ENCODE peak calls at places on chromosomes 3 and 15, in nine cellular contexts. O, X, V, B, F, K, W, U and E are unnamed samples.

GRCh38 chr3:177977381-177978158 is 558.7 kb upstream of the KCNMB2 start:
- DNase-seq in O (peak), X (no peak), V (no peak), B (peak), F (no peak), K (no peak), W (peak), U (no peak), E (no peak)

GRCh38 chr15:46556559-46556958 is 921.7 kb downstream of the SQOR start:
- DNase-seq in O (no peak), X (no peak), V (no peak), B (no peak), F (no peak), K (no peak), W (no peak), U (no peak), E (no peak)

GRCh38 chr15:62059818-62060115 is 480 bp downstream of the VPS13C start:
- DNase-seq in O (no peak), X (peak), V (peak), B (no peak), F (no peak), K (peak), W (peak), U (peak), E (peak)

GRCh38 chr3:127140501-127141460 is 52.1 kb upstream of the PRR23E start:
- DNase-seq in O (no peak), X (no peak), V (no peak), B (no peak), F (no peak), K (no peak), W (no peak), U (no peak), E (no peak)

GRCh38 chr15:81516012-81516411 is 142.0 kb upstream of the TMC3 start:
- DNase-seq in O (no peak), X (no peak), V (no peak), B (no peak), F (no peak), K (no peak), W (no peak), U (no peak), E (no peak)

GRCh38 chr15:29920515-29920914 is 98.2 kb upstream of the TJP1 start:
- DNase-seq in O (no peak), X (no peak), V (peak), B (no peak), F (no peak), K (no peak), W (no peak), U (no peak), E (no peak)

GRCh38 chr15:53918180-53919079 is 59.8 kb upstream of the UNC13C start:
- DNase-seq in O (no peak), X (no peak), V (no peak), B (no peak), F (peak), K (peak), W (no peak), U (no peak), E (no peak)

GRCh38 chr15:48754011-48754410 is 56.9 kb downstream of the CEP152 start:
- DNase-seq in O (peak), X (no peak), V (no peak), B (no peak), F (no peak), K (no peak), W (no peak), U (no peak), E (no peak)

GRCh38 chr3:12175844-12176453 is 17.2 kb upstream of the TIMP4 start:
- DNase-seq in O (no peak), X (no peak), V (peak), B (no peak), F (no peak), K (peak), W (no peak), U (peak), E (peak)

GRCh38 chr3:138950006-138950644 is 3.1 kb downstream of the FOXL2NB start:
- DNase-seq in O (no peak), X (peak), V (peak), B (no peak), F (no peak), K (no peak), W (no peak), U (peak), E (peak)

GRCh38 chr3:188664795-188665194 is 507.0 kb upstream of the TPRG1 start:
- DNase-seq in O (peak), X (no peak), V (no peak), B (no peak), F (no peak), K (no peak), W (no peak), U (no peak), E (peak)

GRCh38 chr3:42507252-42507651 is 4.8 kb downstream of the VIPR1 start:
- DNase-seq in O (no peak), X (no peak), V (peak), B (no peak), F (no peak), K (no peak), W (no peak), U (no peak), E (peak)

GRCh38 chr3:182909318-182910040 is 70.9 kb downstream of the DCUN1D1 start:
- DNase-seq in O (no peak), X (no peak), V (no peak), B (no peak), F (no peak), K (no peak), W (no peak), U (no peak), E (peak)

GRCh38 chr15:89361451-89362202 is 27.0 kb upstream of the POLG start:
- DNase-seq in O (peak), X (peak), V (peak), B (peak), F (no peak), K (peak), W (no peak), U (peak), E (peak)

GRCh38 chr15:63509933-63510547 is 5.6 kb downstream of the USP3 start:
- DNase-seq in O (no peak), X (no peak), V (no peak), B (no peak), F (no peak), K (no peak), W (peak), U (no peak), E (no peak)

GRCh38 chr3:98564282-98565005 is 29.0 kb downstream of the CPOX start:
- DNase-seq in O (no peak), X (peak), V (no peak), B (no peak), F (no peak), K (no peak), W (no peak), U (no peak), E (peak)